ENCODE peak calls at places on chromosomes 12 and 14, in five cellular contexts. One of them, this sample, is unnamed.

GRCh38 chr12:131941987-131942341 is 7.8 kb upstream of the EP400 start:
- DNase-seq in cardiac muscle cell: no peak
- DNase-seq in Peyer's patch: peak; percentile 41
- DNase-seq in endodermal cell: no peak
- DNase-seq in lung: no peak
- DNase-seq in this sample: no peak

GRCh38 chr14:20836668-20837338 is 34.2 kb upstream of the RNASE1 start:
- DNase-seq in lung: no peak
- DNase-seq in Peyer's patch: no peak
- DNase-seq in endodermal cell: peak; percentile 79
- DNase-seq in cardiac muscle cell: peak; percentile 70
- DNase-seq in this sample: no peak

GRCh38 chr14:85531141-85531593 is 1.2 kb downstream of the FLRT2 start:
- DNase-seq in Peyer's patch: peak; percentile 49
- DNase-seq in endodermal cell: peak; percentile 90
- DNase-seq in lung: no peak
- DNase-seq in cardiac muscle cell: peak; percentile 89
- DNase-seq in this sample: peak; percentile 59

GRCh38 chr12:98401427-98401826 is 114.0 kb upstream of the TMPO start:
- DNase-seq in Peyer's patch: no peak
- DNase-seq in cardiac muscle cell: peak; percentile 3
- DNase-seq in lung: no peak
- DNase-seq in endodermal cell: no peak
- DNase-seq in this sample: no peak

GRCh38 chr12:115700896-115701465 is 576.5 kb downstream of the MED13L start:
- DNase-seq in Peyer's patch: no peak
- DNase-seq in lung: no peak
- DNase-seq in endodermal cell: no peak
- DNase-seq in cardiac muscle cell: no peak
- DNase-seq in this sample: no peak

GRCh38 chr12:51821423-51822260 is 26.9 kb downstream of the FIGNL2 start:
- DNase-seq in lung: no peak
- DNase-seq in Peyer's patch: no peak
- DNase-seq in endodermal cell: no peak
- DNase-seq in cardiac muscle cell: no peak
- DNase-seq in this sample: peak; percentile 30

GRCh38 chr12:70756118-70756517 is 118.9 kb upstream of the PTPRB start:
- DNase-seq in cardiac muscle cell: peak; percentile 61
- DNase-seq in lung: no peak
- DNase-seq in endodermal cell: no peak
- DNase-seq in Peyer's patch: no peak
- DNase-seq in this sample: no peak

GRCh38 chr14:68598621-68599447 is 194.0 kb downstream of the ZFP36L1 start:
- DNase-seq in cardiac muscle cell: peak; percentile 97
- DNase-seq in Peyer's patch: peak; percentile 75
- DNase-seq in lung: peak; percentile 69
- DNase-seq in endodermal cell: no peak
- DNase-seq in this sample: peak; percentile 76

GRCh38 chr12:79618848-79619404 is 71.8 kb downstream of the PAWR start:
- DNase-seq in endodermal cell: no peak
- DNase-seq in lung: no peak
- DNase-seq in cardiac muscle cell: peak; percentile 43
- DNase-seq in Peyer's patch: no peak
- DNase-seq in this sample: no peak

GRCh38 chr12:98955284-98955683 is 310.2 kb downstream of the APAF1 start:
- DNase-seq in cardiac muscle cell: peak; percentile 4
- DNase-seq in Peyer's patch: no peak
- DNase-seq in lung: no peak
- DNase-seq in endodermal cell: peak; percentile 88
- DNase-seq in this sample: no peak

GRCh38 chr12:107670999-107671643 is 14.5 kb upstream of the PWP1 start:
- DNase-seq in lung: no peak
- DNase-seq in cardiac muscle cell: peak; percentile 34
- DNase-seq in endodermal cell: peak; percentile 94
- DNase-seq in Peyer's patch: peak; percentile 55
- DNase-seq in this sample: no peak

GRCh38 chr12:49789992-49790391 is 38.2 kb downstream of the NCKAP5L start:
- DNase-seq in lung: no peak
- DNase-seq in endodermal cell: peak; percentile 91
- DNase-seq in Peyer's patch: no peak
- DNase-seq in cardiac muscle cell: no peak
- DNase-seq in this sample: no peak

GRCh38 chr12:51848843-51849735 is 571 bp upstream of the FIGNL2 start:
- DNase-seq in lung: no peak
- DNase-seq in endodermal cell: peak; percentile 91
- DNase-seq in cardiac muscle cell: no peak
- DNase-seq in Peyer's patch: no peak
- DNase-seq in this sample: no peak

GRCh38 chr12:1803736-1804135 is 16.6 kb upstream of the LRTM2 start:
- DNase-seq in lung: no peak
- DNase-seq in endodermal cell: no peak
- DNase-seq in Peyer's patch: peak; percentile 42
- DNase-seq in cardiac muscle cell: no peak
- DNase-seq in this sample: no peak

GRCh38 chr12:78442454-78442801 is 422.1 kb upstream of the SYT1 start:
- DNase-seq in endodermal cell: no peak
- DNase-seq in lung: no peak
- DNase-seq in Peyer's patch: no peak
- DNase-seq in cardiac muscle cell: peak; percentile 7
- DNase-seq in this sample: no peak

GRCh38 chr12:87603727-87604126 is 425.5 kb downstream of the C12orf50 start:
- DNase-seq in Peyer's patch: no peak
- DNase-seq in endodermal cell: no peak
- DNase-seq in cardiac muscle cell: no peak
- DNase-seq in lung: no peak
- DNase-seq in this sample: no peak

GRCh38 chr14:94045563-94046345 is 19.6 kb downstream of the OTUB2 start:
- DNase-seq in endodermal cell: peak; percentile 17
- DNase-seq in lung: no peak
- DNase-seq in cardiac muscle cell: no peak
- DNase-seq in Peyer's patch: peak; percentile 37
- DNase-seq in this sample: no peak

GRCh38 chr12:67477682-67478265 is 170.8 kb upstream of the DYRK2 start:
- DNase-seq in Peyer's patch: no peak
- DNase-seq in endodermal cell: no peak
- DNase-seq in lung: no peak
- DNase-seq in cardiac muscle cell: no peak
- DNase-seq in this sample: no peak

GRCh38 chr12:75526655-75527511 is 15.5 kb upstream of the KRR1 start:
- DNase-seq in lung: no peak
- DNase-seq in endodermal cell: peak; percentile 81
- DNase-seq in cardiac muscle cell: peak; percentile 76
- DNase-seq in Peyer's patch: peak; percentile 49
- DNase-seq in this sample: no peak

GRCh38 chr14:103540816-103541493 is 12.0 kb downstream of the TRMT61A start:
- DNase-seq in endodermal cell: no peak
- DNase-seq in Peyer's patch: no peak
- DNase-seq in lung: no peak
- DNase-seq in cardiac muscle cell: no peak
- DNase-seq in this sample: no peak

GRCh38 chr12:89349814-89350213 is 2.5 kb downstream of the DUSP6 start:
- DNase-seq in cardiac muscle cell: peak; percentile 79
- DNase-seq in endodermal cell: peak; percentile 81
- DNase-seq in Peyer's patch: no peak
- DNase-seq in lung: peak; percentile 65
- DNase-seq in this sample: no peak

GRCh38 chr12:13173012-13173441 is 23.5 kb upstream of the EMP1 start:
- DNase-seq in endodermal cell: no peak
- DNase-seq in Peyer's patch: no peak
- DNase-seq in lung: peak; percentile 27
- DNase-seq in cardiac muscle cell: peak; percentile 68
- DNase-seq in this sample: no peak

GRCh38 chr12:13175499-13175898 is 21.0 kb upstream of the EMP1 start:
- DNase-seq in Peyer's patch: no peak
- DNase-seq in lung: no peak
- DNase-seq in endodermal cell: no peak
- DNase-seq in cardiac muscle cell: no peak
- DNase-seq in this sample: no peak

GRCh38 chr12:13170892-13171490 is 25.5 kb upstream of the EMP1 start:
- DNase-seq in endodermal cell: no peak
- DNase-seq in cardiac muscle cell: no peak
- DNase-seq in Peyer's patch: no peak
- DNase-seq in lung: peak; percentile 10
- DNase-seq in this sample: no peak

GRCh38 chr12:13171921-13172859 is 24.3 kb upstream of the EMP1 start:
- DNase-seq in lung: peak; percentile 29
- DNase-seq in cardiac muscle cell: peak; percentile 47
- DNase-seq in endodermal cell: peak; percentile 90
- DNase-seq in Peyer's patch: peak; percentile 71
- DNase-seq in this sample: peak; percentile 34

DNA sequence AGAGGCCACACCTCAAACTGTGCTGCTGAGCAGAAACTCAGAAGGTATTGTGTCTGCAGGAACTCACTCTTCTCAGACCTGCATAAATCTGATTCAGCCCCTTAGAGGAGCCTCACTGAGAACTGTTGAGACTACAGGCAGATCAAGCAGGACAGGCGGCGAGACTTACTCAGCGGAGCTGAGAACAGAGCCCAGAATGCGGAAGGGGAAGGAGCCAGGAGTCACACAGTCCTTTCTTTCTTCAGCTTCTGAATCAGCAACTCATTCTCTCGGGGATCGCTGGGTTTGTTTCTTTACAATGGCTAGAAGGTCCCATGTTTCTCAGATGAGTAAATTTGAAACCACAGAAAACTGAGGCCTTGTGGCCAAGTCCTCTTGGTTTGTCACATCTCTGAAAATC is 23.0 kb upstream of the EMP1 start:
- DNase-seq in Peyer's patch: peak; percentile 61
- DNase-seq in cardiac muscle cell: peak; percentile 87
- DNase-seq in lung: peak; percentile 58
- DNase-seq in endodermal cell: peak; percentile 76
- DNase-seq in this sample: no peak
- H3K4me1 ChIP-seq in Peyer's patch: peaks cover 6% of the 10 kb centered on the region
- H3K4me1 ChIP-seq in cardiac muscle cell: no peaks in the 10 kb centered on the region
- H3K4me1 ChIP-seq in lung: no peaks in the 10 kb centered on the region
- H3K4me1 ChIP-seq in endodermal cell: no peaks in the 10 kb centered on the region
- H3K4me1 ChIP-seq in this sample: no peaks in the 10 kb centered on the region

GRCh38 chr14:74569387-74569786 is 42.6 kb downstream of the LTBP2 start:
- DNase-seq in Peyer's patch: no peak
- DNase-seq in lung: no peak
- DNase-seq in cardiac muscle cell: no peak
- DNase-seq in endodermal cell: no peak
- DNase-seq in this sample: no peak
- H3K27ac ChIP-seq in Peyer's patch: no peak overlapping the region
- H3K27ac ChIP-seq in lung: peak overlapping the region; percentile 44
- H3K27ac ChIP-seq in cardiac muscle cell: no peak overlapping the region
- H3K27ac ChIP-seq in endodermal cell: no peak overlapping the region
- H3K27ac ChIP-seq in this sample: no peak overlapping the region

DNA sequence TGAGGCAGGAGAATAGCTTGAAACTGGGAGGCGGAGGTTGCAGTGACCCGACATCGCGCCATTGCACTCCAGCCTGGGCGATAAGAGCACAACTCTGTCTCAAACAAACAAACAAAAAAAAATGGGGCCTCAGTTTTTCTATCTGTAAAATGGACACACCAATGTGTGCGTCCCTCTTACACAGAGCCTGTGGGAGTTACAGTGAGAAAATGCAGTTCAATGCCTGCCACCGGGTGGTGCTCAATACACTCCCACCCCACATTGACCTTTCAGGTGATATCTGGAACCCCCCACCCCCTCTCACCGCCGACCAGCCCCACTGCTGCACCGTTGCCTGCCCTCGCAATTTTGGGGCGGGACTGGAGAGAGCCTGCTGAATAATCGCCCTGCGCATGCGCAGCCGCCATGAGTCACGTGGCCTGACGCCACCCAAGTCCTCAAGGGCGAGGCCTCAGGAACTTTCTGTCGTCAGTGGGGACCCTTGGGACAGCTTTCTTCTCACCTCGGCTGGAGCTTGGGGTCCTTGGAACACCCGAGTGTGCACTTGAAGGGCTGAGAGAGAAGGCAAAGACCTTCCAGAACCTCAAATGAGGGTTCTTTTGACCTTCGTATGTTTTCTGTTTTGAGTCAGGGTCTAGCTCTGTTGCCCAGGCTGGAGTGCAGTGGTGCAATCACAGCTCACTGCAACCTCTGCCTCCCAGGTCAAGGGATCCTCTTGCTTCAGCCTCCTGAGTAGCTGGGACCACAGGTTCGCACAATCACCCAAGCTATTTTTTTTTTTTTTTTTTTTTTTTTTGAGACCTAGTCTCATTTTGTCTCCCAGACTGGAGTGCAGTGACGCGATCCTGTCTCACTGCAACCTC is 14.6 kb upstream of the CABP1 start:
- DNase-seq in Peyer's patch: no peak
- DNase-seq in endodermal cell: peak; percentile 87
- DNase-seq in lung: no peak
- DNase-seq in cardiac muscle cell: no peak
- DNase-seq in this sample: no peak
- TF ChIP-seq CTCF in Peyer's patch: no peak
- TF ChIP-seq CTCF in endodermal cell: peak; percentile 62
- TF ChIP-seq CTCF in lung: no peak
- TF ChIP-seq CTCF in cardiac muscle cell: no peak
- TF ChIP-seq CTCF in this sample: no peak

GRCh38 chr14:100372357-100373048 is 49.4 kb downstream of the SLC25A47 start:
- DNase-seq in cardiac muscle cell: no peak
- DNase-seq in Peyer's patch: no peak
- DNase-seq in lung: no peak
- DNase-seq in endodermal cell: peak; percentile 90
- DNase-seq in this sample: no peak
- H3K4me1 ChIP-seq in cardiac muscle cell: peaks cover 7% of the 10 kb centered on the region
- H3K4me1 ChIP-seq in Peyer's patch: peaks cover 37% of the 10 kb centered on the region
- H3K4me1 ChIP-seq in lung: peaks cover 6% of the 10 kb centered on the region
- H3K4me1 ChIP-seq in endodermal cell: peaks cover 2% of the 10 kb centered on the region
- H3K4me1 ChIP-seq in this sample: no peaks in the 10 kb centered on the region

This sample was measured in pancreas.